ENCODE peak calls at places on chromosomes 12 and 14, in five cellular contexts. One of them, this sample, is unnamed.

GRCh38 chr12:47576256-47576655 is 129.6 kb downstream of the RPAP3 start:
- DNase-seq in lung microvascular endothelial cell: no peak
- DNase-seq in NAMALWA: no peak
- DNase-seq in T-cell: no peak
- DNase-seq in iPS DF 19.7: peak; percentile 23
- DNase-seq in this sample: peak; percentile 45

GRCh38 chr14:93759781-93760307 is 28.4 kb downstream of the PRIMA1 start:
- DNase-seq in lung microvascular endothelial cell: no peak
- DNase-seq in NAMALWA: no peak
- DNase-seq in T-cell: no peak
- DNase-seq in iPS DF 19.7: no peak
- DNase-seq in this sample: no peak

GRCh38 chr14:32564591-32564990 is 235.5 kb downstream of the AKAP6 start:
- DNase-seq in lung microvascular endothelial cell: peak; percentile 8
- DNase-seq in NAMALWA: no peak
- DNase-seq in T-cell: no peak
- DNase-seq in iPS DF 19.7: no peak
- DNase-seq in this sample: no peak

GRCh38 chr14:103690332-103690731 is 24.9 kb downstream of the XRCC3 start:
- DNase-seq in lung microvascular endothelial cell: no peak
- DNase-seq in NAMALWA: no peak
- DNase-seq in T-cell: no peak
- DNase-seq in iPS DF 19.7: no peak
- DNase-seq in this sample: no peak

GRCh38 chr14:65749287-65749686 is 336.8 kb downstream of the FUT8 start:
- DNase-seq in lung microvascular endothelial cell: no peak
- DNase-seq in NAMALWA: no peak
- DNase-seq in T-cell: no peak
- DNase-seq in iPS DF 19.7: no peak
- DNase-seq in this sample: no peak

GRCh38 chr12:59699408-59700144 is 103.7 kb downstream of the SLC16A7 start:
- DNase-seq in lung microvascular endothelial cell: no peak
- DNase-seq in NAMALWA: no peak
- DNase-seq in T-cell: no peak
- DNase-seq in iPS DF 19.7: no peak
- DNase-seq in this sample: no peak

GRCh38 chr12:21717756-21718155 is 56.8 kb downstream of the KCNJ8 start:
- DNase-seq in lung microvascular endothelial cell: peak; percentile 5
- DNase-seq in NAMALWA: no peak
- DNase-seq in T-cell: no peak
- DNase-seq in iPS DF 19.7: no peak
- DNase-seq in this sample: no peak

GRCh38 chr12:1575799-1576401 is 18.5 kb downstream of the FBXL14 start:
- DNase-seq in lung microvascular endothelial cell: no peak
- DNase-seq in NAMALWA: no peak
- DNase-seq in T-cell: no peak
- DNase-seq in iPS DF 19.7: no peak
- DNase-seq in this sample: no peak

GRCh38 chr14:99879401-99880295 is 86.4 kb downstream of the EML1 start:
- DNase-seq in lung microvascular endothelial cell: no peak
- DNase-seq in NAMALWA: no peak
- DNase-seq in T-cell: no peak
- DNase-seq in iPS DF 19.7: no peak
- DNase-seq in this sample: peak; percentile 80

GRCh38 chr14:69615471-69616407 is 4.3 kb downstream of the SUSD6 start:
- DNase-seq in lung microvascular endothelial cell: peak; percentile 84
- DNase-seq in NAMALWA: peak; percentile 76
- DNase-seq in T-cell: peak; percentile 25
- DNase-seq in iPS DF 19.7: no peak
- DNase-seq in this sample: no peak

GRCh38 chr12:109310247-109311125 is 1.4 kb upstream of the FOXN4 start:
- DNase-seq in lung microvascular endothelial cell: no peak
- DNase-seq in NAMALWA: peak; percentile 83
- DNase-seq in T-cell: no peak
- DNase-seq in iPS DF 19.7: no peak
- DNase-seq in this sample: no peak

GRCh38 chr14:99231181-99231849 is 40.7 kb downstream of the BCL11B start:
- DNase-seq in lung microvascular endothelial cell: no peak
- DNase-seq in NAMALWA: no peak
- DNase-seq in T-cell: no peak
- DNase-seq in iPS DF 19.7: no peak
- DNase-seq in this sample: no peak

GRCh38 chr14:78688503-78688902 is 518.3 kb downstream of the NRXN3 start:
- DNase-seq in lung microvascular endothelial cell: no peak
- DNase-seq in NAMALWA: no peak
- DNase-seq in T-cell: no peak
- DNase-seq in iPS DF 19.7: no peak
- DNase-seq in this sample: no peak

GRCh38 chr12:102992297-102992696 is 34.8 kb downstream of the ASCL1 start:
- DNase-seq in lung microvascular endothelial cell: no peak
- DNase-seq in NAMALWA: no peak
- DNase-seq in T-cell: no peak
- DNase-seq in iPS DF 19.7: no peak
- DNase-seq in this sample: no peak

This sample was measured in mesendoderm.